ENCODE peak calls at places on chromosome 12, in four cellular contexts. O, M, L and K are unnamed samples.

GRCh38 chr12:62724947-62725447 is 210.0 kb downstream of the PPM1H start:
- DNase-seq in O (no peak), M (peak), L (no peak), K (peak)

GRCh38 chr12:131903270-131904255 is 9.1 kb downstream of the ULK1 start:
- DNase-seq in O (no peak), M (no peak), L (no peak), K (no peak)

GRCh38 chr12:32196250-32197198 is 89.9 kb downstream of the BICD1 start:
- DNase-seq in O (no peak), M (no peak), L (no peak), K (no peak)

GRCh38 chr12:27975222-27976136 is 2.9 kb upstream of the PTHLH start:
- DNase-seq in O (no peak), M (peak), L (no peak), K (peak)

GRCh38 chr12:27142102-27142721 is 59.8 kb upstream of the C12orf71 start:
- DNase-seq in O (peak), M (peak), L (no peak), K (peak)

GRCh38 chr12:4932576-4932975 is 22.9 kb downstream of the KCNA1 start:
- DNase-seq in O (no peak), M (no peak), L (no peak), K (no peak)

GRCh38 chr12:12715459-12716150 is 1.6 kb upstream of the CDKN1B start:
- DNase-seq in O (no peak), M (no peak), L (no peak), K (peak)

GRCh38 chr12:75848533-75848932 is 183.0 kb downstream of the PHLDA1 start:
- DNase-seq in O (no peak), M (no peak), L (no peak), K (no peak)